ENCODE peak calls at places on chromosomes 6 and 20, in nine cellular contexts. O is astrocyte of the spinal cord; H is activated T-cell treated with anti-CD3 and anti-CD28 coated beads, Interleukin-2, amount 50 U/mL, for 4 hours; W is fibroblast of the aortic adventitia; T is right cardiac atrium; S is D341Med; A is endothelial cell; K is substantia nigra; L is cardiac fibroblast. B is an unnamed sample.

GRCh38 chr20:36543187-36544133 is 2.1 kb downstream of the MYL9 start:
- DNase-seq in O (peak; percentile 68), H (no peak), W (peak; percentile 72), T (peak; percentile 95), S (peak; percentile 26), A (no peak), K (no peak), L (peak; percentile 93), B (peak; percentile 36)

GRCh38 chr6:80523531-80523970 is 417.1 kb downstream of the BCKDHB start:
- DNase-seq in O (peak; percentile 29), H (no peak), W (peak; percentile 11), T (peak; percentile 44), S (no peak), A (peak; percentile 71), K (peak; percentile 1), L (peak; percentile 40), B (no peak)

GRCh38 chr6:16972535-16972934 is 129.3 kb upstream of the STMND1 start:
- DNase-seq in O (no peak), H (no peak), W (no peak), T (no peak), S (no peak), A (no peak), K (no peak), L (no peak), B (no peak)

GRCh38 chr20:22562620-22563019 is 21.8 kb downstream of the FOXA2 start:
- DNase-seq in O (no peak), H (no peak), W (no peak), T (no peak), S (no peak), A (no peak), K (no peak), L (no peak), B (no peak)

GRCh38 chr6:111406200-111406711 is 76.8 kb downstream of the REV3L start:
- DNase-seq in O (no peak), H (no peak), W (no peak), T (no peak), S (no peak), A (no peak), K (no peak), L (no peak), B (no peak)

GRCh38 chr20:8334641-8335040 is 202.6 kb downstream of the PLCB1 start:
- DNase-seq in O (no peak), H (no peak), W (no peak), T (no peak), S (no peak), A (no peak), K (no peak), L (no peak), B (no peak)

GRCh38 chr6:52724406-52725121 is 38.7 kb downstream of the GSTA2 start:
- DNase-seq in O (peak; percentile 49), H (peak; percentile 27), W (peak; percentile 74), T (peak; percentile 95), S (peak; percentile 80), A (peak; percentile 52), K (peak; percentile 36), L (peak; percentile 78), B (peak; percentile 50)

GRCh38 chr6:1089860-1090259 is 222.0 kb upstream of the FOXQ1 start:
- DNase-seq in O (no peak), H (no peak), W (no peak), T (no peak), S (no peak), A (no peak), K (no peak), L (no peak), B (no peak)

GRCh38 chr20:45470939-45471338 is 1.4 kb downstream of the WFDC2 start:
- DNase-seq in O (no peak), H (no peak), W (peak; percentile 10), T (no peak), S (no peak), A (no peak), K (peak; percentile 32), L (no peak), B (no peak)

GRCh38 chr6:37531026-37531425 is 31.3 kb upstream of the CCDC167 start:
- DNase-seq in O (peak; percentile 25), H (no peak), W (no peak), T (no peak), S (no peak), A (no peak), K (no peak), L (peak; percentile 45), B (peak; percentile 36)

GRCh38 chr6:14053776-14054175 is 63.8 kb upstream of the CD83 start:
- DNase-seq in O (no peak), H (no peak), W (no peak), T (no peak), S (no peak), A (no peak), K (no peak), L (peak; percentile 63), B (no peak)

GRCh38 chr6:156870926-156871539 is 93.9 kb downstream of the ARID1B start:
- DNase-seq in O (no peak), H (no peak), W (no peak), T (no peak), S (no peak), A (no peak), K (no peak), L (no peak), B (no peak)

GRCh38 chr6:165748390-165748789 is 85.3 kb upstream of the PDE10A start:
- DNase-seq in O (no peak), H (no peak), W (no peak), T (no peak), S (no peak), A (no peak), K (no peak), L (no peak), B (no peak)

GRCh38 chr6:70210462-70210861 is 92.4 kb downstream of the COL9A1 start:
- DNase-seq in O (peak; percentile 6), H (no peak), W (peak; percentile 2), T (no peak), S (no peak), A (no peak), K (no peak), L (peak; percentile 28), B (no peak)

GRCh38 chr20:29750268-29750899 is 1507.1 kb upstream of the DEFB115 start:
- DNase-seq in O (no peak), H (no peak), W (no peak), T (no peak), S (no peak), A (no peak), K (no peak), L (no peak), B (no peak)

GRCh38 chr6:42820509-42821340 is 38.9 kb downstream of the BICRAL start:
- DNase-seq in O (no peak), H (no peak), W (peak; percentile 76), T (peak; percentile 75), S (no peak), A (no peak), K (no peak), L (no peak), B (no peak)

GRCh38 chr20:40953856-40954255 is 74.8 kb upstream of the TOP1 start:
- DNase-seq in O (peak; percentile 67), H (no peak), W (peak; percentile 48), T (no peak), S (no peak), A (no peak), K (no peak), L (peak; percentile 18), B (no peak)

GRCh38 chr6:166624275-166624674 is 2.8 kb downstream of the RPS6KA2 start:
- DNase-seq in O (peak; percentile 78), H (no peak), W (peak; percentile 83), T (peak; percentile 57), S (no peak), A (no peak), K (no peak), L (peak; percentile 97), B (no peak)